ENCODE peak calls at places on chromosomes 3 and 15, in seven cellular contexts. One of them, this sample, is unnamed.

GRCh38 chr3:68017069-68017468 is 362.7 kb upstream of the SUCLG2 start:
- DNase-seq in dorsolateral prefrontal cortex: no peak
- DNase-seq in Karpas-422: peak
- DNase-seq in KG1: no peak
- DNase-seq in NCI-H1930: no peak
- DNase-seq in breast epithelium: no peak
- DNase-seq in HS-27A: no peak
- DNase-seq in this sample: no peak

GRCh38 chr3:30657914-30658313 is 51.5 kb downstream of the TGFBR2 start:
- DNase-seq in NCI-H1930: no peak
- DNase-seq in breast epithelium: no peak
- DNase-seq in dorsolateral prefrontal cortex: no peak
- DNase-seq in HS-27A: no peak
- DNase-seq in KG1: no peak
- DNase-seq in Karpas-422: no peak
- DNase-seq in this sample: no peak

GRCh38 chr3:65523878-65524277 is 514.8 kb downstream of the MAGI1 start:
- DNase-seq in HS-27A: no peak
- DNase-seq in breast epithelium: no peak
- DNase-seq in KG1: no peak
- DNase-seq in Karpas-422: no peak
- DNase-seq in NCI-H1930: no peak
- DNase-seq in dorsolateral prefrontal cortex: no peak
- DNase-seq in this sample: no peak

GRCh38 chr3:39249453-39250115 is 30.3 kb downstream of the CX3CR1 start:
- DNase-seq in dorsolateral prefrontal cortex: no peak
- DNase-seq in NCI-H1930: no peak
- DNase-seq in KG1: no peak
- DNase-seq in Karpas-422: no peak
- DNase-seq in HS-27A: no peak
- DNase-seq in breast epithelium: no peak
- DNase-seq in this sample: no peak

GRCh38 chr15:101401286-101401685 is 88.2 kb downstream of the PCSK6 start:
- DNase-seq in Karpas-422: no peak
- DNase-seq in NCI-H1930: no peak
- DNase-seq in KG1: no peak
- DNase-seq in breast epithelium: no peak
- DNase-seq in HS-27A: no peak
- DNase-seq in dorsolateral prefrontal cortex: no peak
- DNase-seq in this sample: no peak

GRCh38 chr3:100269410-100270217 is 8.8 kb downstream of the TBC1D23 start:
- DNase-seq in Karpas-422: no peak
- DNase-seq in HS-27A: peak
- DNase-seq in NCI-H1930: no peak
- DNase-seq in KG1: no peak
- DNase-seq in breast epithelium: no peak
- DNase-seq in dorsolateral prefrontal cortex: no peak
- DNase-seq in this sample: no peak

GRCh38 chr3:103693831-103694230 is 1259.0 kb downstream of the ZPLD1 start:
- DNase-seq in breast epithelium: no peak
- DNase-seq in NCI-H1930: no peak
- DNase-seq in dorsolateral prefrontal cortex: no peak
- DNase-seq in Karpas-422: no peak
- DNase-seq in HS-27A: no peak
- DNase-seq in KG1: no peak
- DNase-seq in this sample: no peak

GRCh38 chr3:195767792-195768191 is 43.9 kb downstream of the MUC4 start:
- DNase-seq in dorsolateral prefrontal cortex: no peak
- DNase-seq in breast epithelium: no peak
- DNase-seq in KG1: no peak
- DNase-seq in NCI-H1930: no peak
- DNase-seq in Karpas-422: no peak
- DNase-seq in HS-27A: no peak
- DNase-seq in this sample: no peak

GRCh38 chr3:65706786-65707568 is 331.7 kb downstream of the MAGI1 start:
- DNase-seq in breast epithelium: no peak
- DNase-seq in Karpas-422: no peak
- DNase-seq in KG1: no peak
- DNase-seq in HS-27A: no peak
- DNase-seq in NCI-H1930: no peak
- DNase-seq in dorsolateral prefrontal cortex: no peak
- DNase-seq in this sample: no peak

GRCh38 chr15:68112711-68113110 is 58.6 kb downstream of the PIAS1 start:
- DNase-seq in Karpas-422: no peak
- DNase-seq in NCI-H1930: no peak
- DNase-seq in breast epithelium: no peak
- DNase-seq in HS-27A: no peak
- DNase-seq in KG1: no peak
- DNase-seq in dorsolateral prefrontal cortex: no peak
- DNase-seq in this sample: no peak

GRCh38 chr3:58287354-58287753 is 18.7 kb upstream of the RPP14 start:
- DNase-seq in breast epithelium: no peak
- DNase-seq in dorsolateral prefrontal cortex: no peak
- DNase-seq in HS-27A: no peak
- DNase-seq in Karpas-422: peak
- DNase-seq in KG1: no peak
- DNase-seq in NCI-H1930: no peak
- DNase-seq in this sample: peak

GRCh38 chr3:138640537-138640936 is 32.0 kb downstream of the FAIM start:
- DNase-seq in breast epithelium: no peak
- DNase-seq in NCI-H1930: no peak
- DNase-seq in dorsolateral prefrontal cortex: no peak
- DNase-seq in Karpas-422: no peak
- DNase-seq in KG1: no peak
- DNase-seq in HS-27A: no peak
- DNase-seq in this sample: no peak

GRCh38 chr3:14587733-14588360 is 47.7 kb upstream of the GRIP2 start:
- DNase-seq in NCI-H1930: no peak
- DNase-seq in breast epithelium: no peak
- DNase-seq in Karpas-422: no peak
- DNase-seq in HS-27A: peak
- DNase-seq in dorsolateral prefrontal cortex: no peak
- DNase-seq in KG1: no peak
- DNase-seq in this sample: no peak

GRCh38 chr3:45870099-45870498 is 16.2 kb upstream of the CCR9 start:
- DNase-seq in dorsolateral prefrontal cortex: no peak
- DNase-seq in KG1: peak
- DNase-seq in Karpas-422: no peak
- DNase-seq in HS-27A: no peak
- DNase-seq in breast epithelium: no peak
- DNase-seq in NCI-H1930: no peak
- DNase-seq in this sample: no peak

GRCh38 chr15:73949496-73949895 is 23.2 kb downstream of the LOXL1 start:
- DNase-seq in HS-27A: no peak
- DNase-seq in KG1: no peak
- DNase-seq in breast epithelium: no peak
- DNase-seq in Karpas-422: no peak
- DNase-seq in dorsolateral prefrontal cortex: no peak
- DNase-seq in NCI-H1930: no peak
- DNase-seq in this sample: no peak

GRCh38 chr3:129605593-129606521 is 619 bp downstream of the PLXND1 start:
- DNase-seq in breast epithelium: no peak
- DNase-seq in dorsolateral prefrontal cortex: peak
- DNase-seq in Karpas-422: no peak
- DNase-seq in KG1: no peak
- DNase-seq in NCI-H1930: peak
- DNase-seq in HS-27A: no peak
- DNase-seq in this sample: peak

GRCh38 chr3:134652409-134652831 is 1.6 kb upstream of the KY start:
- DNase-seq in KG1: no peak
- DNase-seq in NCI-H1930: no peak
- DNase-seq in Karpas-422: no peak
- DNase-seq in breast epithelium: no peak
- DNase-seq in HS-27A: peak
- DNase-seq in dorsolateral prefrontal cortex: no peak
- DNase-seq in this sample: no peak

GRCh38 chr3:128503164-128503651 is 10.2 kb upstream of the GATA2 start:
- DNase-seq in Karpas-422: no peak
- DNase-seq in dorsolateral prefrontal cortex: no peak
- DNase-seq in HS-27A: no peak
- DNase-seq in breast epithelium: no peak
- DNase-seq in NCI-H1930: no peak
- DNase-seq in KG1: no peak
- DNase-seq in this sample: no peak

GRCh38 chr15:92861742-92862141 is 38.4 kb upstream of the CHD2 start:
- DNase-seq in Karpas-422: no peak
- DNase-seq in KG1: no peak
- DNase-seq in HS-27A: no peak
- DNase-seq in breast epithelium: no peak
- DNase-seq in dorsolateral prefrontal cortex: no peak
- DNase-seq in NCI-H1930: no peak
- DNase-seq in this sample: no peak

GRCh38 chr15:96297783-96298182 is 32.7 kb upstream of the NR2F2 start:
- DNase-seq in breast epithelium: no peak
- DNase-seq in NCI-H1930: no peak
- DNase-seq in Karpas-422: no peak
- DNase-seq in dorsolateral prefrontal cortex: no peak
- DNase-seq in KG1: no peak
- DNase-seq in HS-27A: no peak
- DNase-seq in this sample: no peak

GRCh38 chr15:40766906-40767837 is 2.6 kb upstream of the C15orf62 start:
- DNase-seq in HS-27A: no peak
- DNase-seq in dorsolateral prefrontal cortex: no peak
- DNase-seq in KG1: no peak
- DNase-seq in NCI-H1930: no peak
- DNase-seq in breast epithelium: no peak
- DNase-seq in Karpas-422: no peak
- DNase-seq in this sample: no peak

GRCh38 chr3:185924375-185924774 is 13.4 kb downstream of the TRA2B start:
- DNase-seq in Karpas-422: peak
- DNase-seq in KG1: no peak
- DNase-seq in NCI-H1930: no peak
- DNase-seq in breast epithelium: no peak
- DNase-seq in dorsolateral prefrontal cortex: no peak
- DNase-seq in HS-27A: no peak
- DNase-seq in this sample: no peak

GRCh38 chr3:16810013-16810412 is 74.7 kb upstream of the PLCL2 start:
- DNase-seq in dorsolateral prefrontal cortex: no peak
- DNase-seq in HS-27A: no peak
- DNase-seq in breast epithelium: no peak
- DNase-seq in NCI-H1930: no peak
- DNase-seq in KG1: no peak
- DNase-seq in Karpas-422: no peak
- DNase-seq in this sample: no peak

GRCh38 chr3:65406470-65406869 is 632.2 kb downstream of the MAGI1 start:
- DNase-seq in dorsolateral prefrontal cortex: no peak
- DNase-seq in HS-27A: no peak
- DNase-seq in breast epithelium: no peak
- DNase-seq in NCI-H1930: no peak
- DNase-seq in KG1: no peak
- DNase-seq in Karpas-422: no peak
- DNase-seq in this sample: no peak